ENCODE peak calls at places on chromosomes 4 and X, in five cellular contexts. Q, Y, X, W and B are unnamed samples.
A peak's percentile ranks its signal among the peaks of the same experiment; 100 is the strongest.

GRCh38 chrX:37701588-37701987 is 16.0 kb downstream of the XK start:
- DNase-seq in Q (no peak), Y (no peak), X (no peak), W (no peak), B (no peak)

GRCh38 chr4:86091201-86091600 is 268.7 kb downstream of the MAPK10 start:
- DNase-seq in Q (no peak), Y (no peak), X (no peak), W (no peak), B (no peak)

GRCh38 chr4:187378441-187378840 is 617.1 kb upstream of the ZFP42 start:
- DNase-seq in Q (no peak), Y (no peak), X (no peak), W (no peak), B (no peak)

GRCh38 chrX:19705196-19705769 is 182.1 kb downstream of the SH3KBP1 start:
- DNase-seq in Q (no peak), Y (no peak), X (no peak), W (no peak), B (no peak)

GRCh38 chr4:64533159-64533558 is 123.9 kb upstream of the TECRL start:
- DNase-seq in Q (no peak), Y (no peak), X (no peak), W (no peak), B (no peak)

GRCh38 chr4:119521306-119521705 is 107.3 kb downstream of the PDE5A start:
- DNase-seq in Q (no peak), Y (no peak), X (no peak), W (no peak), B (no peak)

GRCh38 chr4:69775488-69775887 is 15.1 kb upstream of the SULT1B1 start:
- DNase-seq in Q (no peak), Y (no peak), X (no peak), W (no peak), B (no peak)

GRCh38 chr4:141807501-141807900 is 171.1 kb downstream of the IL15 start:
- DNase-seq in Q (no peak), Y (no peak), X (no peak), W (no peak), B (no peak)

DNA sequence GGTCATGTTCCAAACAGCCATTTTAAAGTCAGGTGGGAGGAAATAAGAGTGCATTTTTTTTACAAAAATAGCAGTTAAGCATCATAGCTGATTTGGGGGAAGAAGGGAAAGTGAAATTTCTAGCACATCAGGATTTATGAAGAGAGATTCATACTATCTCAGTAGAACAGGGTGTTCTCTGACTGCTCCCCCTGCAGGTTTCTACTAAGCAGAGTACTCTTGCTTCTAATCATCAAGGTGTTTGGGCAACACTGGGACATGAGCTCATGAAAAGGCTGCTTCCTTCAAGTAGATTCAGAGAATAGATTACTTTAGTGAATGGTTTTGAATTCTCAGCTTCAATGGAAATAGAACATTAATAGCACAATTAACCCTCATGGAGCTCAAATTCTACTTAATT is 591.4 kb upstream of the PCDH10 start:
- DNase-seq in Q (no peak), Y (no peak), X (no peak), W (no peak), B (no peak)
- TF ChIP-seq CTCF in Q (no peak), Y (no peak), X (no peak), W (no peak), B (no peak)

DNA sequence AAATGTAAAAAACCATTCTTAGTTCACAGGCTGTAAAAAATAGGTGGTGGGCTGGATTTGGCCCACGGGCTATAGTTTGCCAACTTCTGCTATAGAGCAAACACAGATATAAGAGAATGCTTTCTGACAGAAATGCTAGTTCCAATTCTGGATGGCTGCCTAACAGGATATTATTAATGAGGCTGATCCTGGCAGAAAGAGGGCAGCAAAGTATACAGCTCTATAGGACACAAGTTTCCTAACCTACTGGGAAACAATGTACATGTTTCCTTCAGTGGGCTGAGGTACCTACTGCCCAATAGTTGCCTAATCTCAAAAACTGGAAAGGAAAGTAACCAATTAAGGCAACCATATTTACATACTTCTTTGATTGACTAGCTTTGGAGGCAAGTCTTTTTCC is 58.2 kb upstream of the UCP1 start:
- DNase-seq in Q (no peak), Y (no peak), X (no peak), W (no peak), B (no peak)
- TF ChIP-seq CTCF in Q (peak; percentile 21), Y (no peak), X (no peak), W (no peak), B (peak; percentile 25)

GRCh38 chr4:529563-529962 is 30.6 kb downstream of the PIGG start:
- DNase-seq in Q (no peak), Y (no peak), X (no peak), W (no peak), B (no peak)

GRCh38 chr4:531721-532565 is 32.9 kb downstream of the PIGG start:
- DNase-seq in Q (no peak), Y (no peak), X (no peak), W (no peak), B (no peak)

GRCh38 chr4:528835-529234 is 29.8 kb downstream of the PIGG start:
- DNase-seq in Q (no peak), Y (no peak), X (no peak), W (no peak), B (no peak)

GRCh38 chr4:531076-531475 is 32.1 kb downstream of the PIGG start:
- DNase-seq in Q (no peak), Y (no peak), X (no peak), W (no peak), B (no peak)

DNA sequence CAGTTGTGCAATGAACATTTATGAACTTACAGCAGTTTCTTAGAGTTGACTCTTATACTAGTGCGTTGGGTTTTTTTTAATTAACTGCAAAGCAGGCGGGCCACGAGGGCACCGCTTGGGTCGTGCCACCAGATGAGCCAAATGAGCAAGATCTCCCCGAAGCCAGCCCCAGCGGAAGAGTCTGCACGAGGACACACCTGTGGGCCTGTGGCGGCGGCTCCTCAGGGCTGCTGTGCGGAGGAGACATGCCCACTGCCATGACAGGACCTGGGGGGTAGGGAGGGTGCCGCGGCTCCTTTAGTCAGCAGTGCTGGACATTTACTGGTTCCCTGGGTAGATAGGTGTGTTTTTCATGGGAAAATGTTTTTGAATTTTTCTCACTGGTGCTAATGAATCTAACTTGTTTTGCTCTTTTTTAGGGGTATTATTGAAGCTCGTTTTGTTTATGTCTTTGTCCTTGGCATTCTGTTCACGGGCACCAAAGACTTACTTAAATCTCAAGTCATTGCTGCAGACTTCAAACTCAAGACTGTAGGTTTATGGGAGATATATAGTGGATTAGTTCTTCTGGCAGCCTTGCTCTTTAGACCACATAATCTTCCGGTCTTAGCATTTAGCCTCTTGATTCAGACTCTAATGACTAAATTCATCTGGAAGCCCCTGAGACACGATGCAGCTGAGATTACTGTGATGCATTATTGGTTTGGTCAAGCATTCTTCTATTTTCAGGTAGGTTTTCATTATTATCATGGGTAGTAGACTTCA is 31.2 kb downstream of the PIGG start:
- DNase-seq in Q (no peak), Y (no peak), X (no peak), W (no peak), B (no peak)
- TF ChIP-seq CTCF in Q (no peak), Y (no peak), X (no peak), W (no peak), B (no peak)

GRCh38 chr4:6085028-6085942 is 67.1 kb upstream of the C4orf50 start:
- DNase-seq in Q (no peak), Y (no peak), X (no peak), W (no peak), B (no peak)

GRCh38 chr4:6090936-6091335 is 72.7 kb upstream of the C4orf50 start:
- DNase-seq in Q (no peak), Y (no peak), X (no peak), W (no peak), B (no peak)

GRCh38 chr4:6088950-6089349 is 70.7 kb upstream of the C4orf50 start:
- DNase-seq in Q (no peak), Y (no peak), X (no peak), W (no peak), B (no peak)

GRCh38 chr4:6085943-6086628 is 67.9 kb upstream of the C4orf50 start:
- DNase-seq in Q (no peak), Y (no peak), X (no peak), W (no peak), B (no peak)

DNA sequence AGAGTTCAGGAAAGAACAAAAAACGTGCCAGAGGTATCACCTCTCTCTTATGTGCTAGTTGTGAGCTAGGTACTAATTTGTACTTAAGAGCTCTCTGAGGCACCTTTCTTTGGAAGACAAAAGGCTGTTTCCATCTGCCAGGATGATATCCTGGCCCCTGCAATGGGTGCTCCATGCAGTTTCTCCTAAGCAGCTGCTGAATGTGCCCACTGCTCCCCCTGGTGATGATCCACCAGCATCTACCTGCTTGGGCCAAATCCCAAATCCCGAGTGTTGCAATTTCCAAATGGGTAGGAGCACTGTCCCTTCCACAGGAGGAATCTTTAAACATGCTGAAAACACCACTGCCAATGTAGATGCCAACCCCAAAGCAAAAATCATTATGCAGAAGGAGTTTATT is 69.4 kb upstream of the C4orf50 start:
- DNase-seq in Q (no peak), Y (no peak), X (peak; percentile 44), W (no peak), B (no peak)
- TF ChIP-seq CTCF in Q (peak; percentile 60), Y (no peak), X (peak; percentile 48), W (no peak), B (peak; percentile 13)

DNA sequence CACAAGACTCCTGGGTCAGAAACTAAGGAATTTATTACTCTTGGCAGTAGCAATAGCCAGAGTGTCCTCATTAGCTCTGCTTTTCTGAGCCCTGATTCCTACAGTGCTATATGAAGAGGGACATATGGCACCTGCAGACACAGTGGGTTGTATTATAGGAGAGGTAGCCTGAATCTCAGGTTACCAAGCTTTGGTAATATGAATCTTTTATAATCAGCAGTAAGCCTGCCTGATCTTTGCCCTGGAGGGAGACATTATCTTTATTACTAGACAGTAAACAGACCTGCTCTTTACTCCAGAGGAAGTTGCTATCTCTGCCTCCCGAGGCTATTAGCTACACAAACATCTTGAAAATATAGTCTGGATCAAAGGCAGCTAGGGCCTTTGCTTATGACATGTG is 62.5 kb upstream of the HOPX start:
- DNase-seq in Q (no peak), Y (no peak), X (no peak), W (no peak), B (no peak)
- TF ChIP-seq CTCF in Q (no peak), Y (no peak), X (no peak), W (no peak), B (no peak)

DNA sequence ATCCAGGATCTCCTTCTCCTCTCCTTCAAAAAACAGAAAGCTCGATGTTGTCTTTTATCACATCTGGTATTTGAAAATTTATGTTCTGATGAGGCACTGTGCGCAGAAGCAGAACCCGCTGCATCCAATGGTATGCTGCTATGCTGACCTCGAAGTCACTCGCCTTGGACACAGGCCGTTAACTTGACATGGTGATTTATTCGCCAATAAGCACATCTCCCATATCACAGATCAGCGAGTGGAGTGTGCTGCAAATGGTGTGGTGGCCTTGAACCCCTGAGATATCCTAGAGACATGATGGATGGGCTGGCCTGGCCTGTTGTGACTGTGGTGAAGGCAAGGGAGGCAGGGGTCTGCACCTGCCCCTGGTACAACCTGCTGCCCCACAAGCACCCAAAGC is 175.4 kb upstream of the FRG1 start:
- DNase-seq in Q (no peak), Y (no peak), X (no peak), W (no peak), B (no peak)
- TF ChIP-seq CTCF in Q (no peak), Y (no peak), X (no peak), W (no peak), B (no peak)